ENCODE peak calls at places on chromosomes 13 and 19, in seven cellular contexts. E is mesenchymal stem cell, R is neuronal stem cell, I is H9, N is IMR-90, S is mesendoderm, X is H1. M is an unnamed sample.

GRCh38 chr19:4181053-4181508 is 1.3 kb downstream of the SIRT6 start:
- DNase-seq in N (no peak), S (no peak), X (no peak), E (no peak), R (no peak), I (no peak), M (no peak)

GRCh38 chr19:42401365-42402303 is 11.5 kb upstream of the CNFN start:
- DNase-seq in E (peak), N (peak), X (peak), R (peak), S (peak), I (peak), M (peak)

GRCh38 chr13:37303610-37304009 is 198.1 kb upstream of the CSNK1A1L start:
- DNase-seq in X (no peak), E (peak), I (no peak), N (peak), R (no peak), S (peak), M (no peak)

GRCh38 chr19:49113762-49114629 is at the start of gene LIN7B:
- DNase-seq in X (no peak), N (peak), R (peak), I (peak), S (peak), E (peak), M (peak)

GRCh38 chr19:49142866-49143335 is 12.3 kb downstream of the HRC start:
- DNase-seq in S (peak), X (no peak), I (peak), E (peak), R (peak), N (peak), M (peak)

GRCh38 chr13:52848455-52849190 is at the start of gene PCDH8:
- DNase-seq in E (no peak), R (peak), I (peak), N (no peak), S (peak), X (no peak), M (no peak)

GRCh38 chr13:21365574-21365973 is 93.5 kb downstream of the ZDHHC20 start:
- DNase-seq in N (no peak), R (no peak), E (no peak), S (no peak), I (no peak), X (no peak), M (no peak)

GRCh38 chr19:4575978-4576933 is 16.8 kb upstream of the SEMA6B start:
- DNase-seq in X (no peak), N (peak), I (peak), R (no peak), S (peak), E (peak), M (peak)

GRCh38 chr13:45768668-45769067 is 66.5 kb downstream of the CBY2 start:
- DNase-seq in E (peak), N (no peak), X (no peak), I (no peak), S (no peak), R (no peak), M (no peak)

GRCh38 chr19:18718846-18719458 is 35.5 kb downstream of the CRTC1 start:
- DNase-seq in N (no peak), X (no peak), S (no peak), R (no peak), I (no peak), E (no peak), M (no peak)

GRCh38 chr19:21468791-21469190 is 36.6 kb upstream of the ZNF429 start:
- DNase-seq in X (no peak), E (no peak), N (no peak), R (no peak), I (peak), S (peak), M (no peak)

GRCh38 chr13:110340812-110341444 is 33.8 kb downstream of the COL4A2 start:
- DNase-seq in R (no peak), I (no peak), N (peak), E (peak), S (peak), X (no peak), M (peak)

GRCh38 chr13:102317593-102317992 is 84.3 kb downstream of the FGF14 start:
- DNase-seq in S (peak), X (no peak), R (no peak), N (peak), E (peak), I (no peak), M (no peak)

GRCh38 chr13:59745395-59745788 is 418.3 kb downstream of the DIAPH3 start:
- DNase-seq in R (no peak), N (peak), I (no peak), X (no peak), E (peak), S (no peak), M (no peak)

DNA sequence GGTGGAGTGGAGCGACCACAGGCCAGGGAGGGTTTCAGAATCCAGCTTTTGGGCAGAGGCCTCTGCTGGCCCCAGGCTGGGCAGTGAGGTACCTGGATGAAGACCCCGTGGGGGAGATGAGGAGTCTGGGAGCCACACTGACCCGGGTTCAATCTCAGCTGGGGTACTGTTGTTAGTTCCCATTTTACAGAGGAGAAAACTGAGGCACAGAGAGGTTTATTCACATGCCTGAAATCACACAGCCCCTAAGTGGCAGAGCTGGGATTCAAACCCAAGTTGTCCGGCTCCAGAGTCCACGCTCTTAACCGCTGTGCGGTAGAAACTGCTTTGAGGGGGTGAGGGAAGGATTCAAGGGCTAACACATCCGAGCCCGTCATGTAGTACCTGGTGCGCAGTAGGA is 45.0 kb downstream of the MYH14 start:
- DNase-seq in S (no peak), N (no peak), R (no peak), X (no peak), I (no peak), E (no peak), M (no peak)
- H2AK5ac ChIP-seq in S (no peak), N (no peak), R (no peak), X (no peak), I (no peak), E (no peak), M (no peak)

GRCh38 chr13:49346460-49346859 is 97.4 kb downstream of the CAB39L start:
- DNase-seq in I (no peak), N (no peak), S (no peak), X (no peak), R (no peak), E (no peak), M (no peak)
- H3K18ac ChIP-seq in I (no peak), N (no peak), S (no peak), X (no peak), R (no peak), E (no peak), M (no peak)

GRCh38 chr19:51156710-51157109 is 14.6 kb downstream of the SIGLEC7 start:
- DNase-seq in I (no peak), N (no peak), R (no peak), S (peak), X (no peak), E (no peak), M (no peak)
- H2AK5ac ChIP-seq in I (no peak), N (no peak), R (no peak), S (no peak), X (no peak), E (no peak), M (no peak)

GRCh38 chr19:8429826-8430225 is 14.9 kb upstream of the HNRNPM start:
- DNase-seq in R (no peak), E (no peak), X (no peak), I (no peak), S (no peak), N (no peak), M (no peak)
- H3K18ac ChIP-seq in R (no peak), E (no peak), X (no peak), I (no peak), S (no peak), N (no peak), M (no peak)

GRCh38 chr19:40599331-40600085 is 1.7 kb upstream of the LTBP4 start:
- DNase-seq in R (no peak), E (no peak), N (no peak), I (peak), X (no peak), S (no peak), M (no peak)
- H2AK5ac ChIP-seq in R (peak), E (no peak), N (no peak), I (no peak), X (no peak), S (no peak), M (no peak)

DNA sequence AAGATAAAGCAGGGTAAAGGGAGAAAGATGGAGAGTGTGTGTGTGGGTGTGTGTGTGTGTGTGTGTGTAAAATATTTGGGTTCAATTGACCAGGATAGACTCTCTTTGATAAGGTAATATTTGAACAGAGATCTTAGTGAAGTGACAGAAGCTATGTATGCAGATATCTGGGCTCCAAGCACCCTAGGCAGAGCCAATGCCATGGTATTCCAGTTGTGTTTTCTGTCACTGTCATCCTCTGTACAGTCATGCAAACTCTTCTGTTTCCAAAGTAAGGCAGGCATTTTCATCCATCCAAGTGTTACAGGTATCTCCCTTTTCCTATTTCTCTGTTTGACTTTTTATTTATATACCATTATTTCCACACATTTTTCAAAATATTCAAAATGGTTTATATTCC is 13.5 kb downstream of the DGKH start:
- DNase-seq in X (no peak), E (no peak), I (no peak), S (no peak), R (no peak), N (no peak), M (no peak)
- H3K18ac ChIP-seq in X (no peak), E (no peak), I (no peak), S (no peak), R (no peak), N (no peak), M (no peak)

GRCh38 chr19:1217366-1217765 is 11.8 kb downstream of the STK11 start:
- DNase-seq in S (no peak), R (no peak), X (no peak), E (no peak), I (no peak), N (no peak), M (no peak)
- H2AK5ac ChIP-seq in S (no peak), R (no peak), X (no peak), E (no peak), I (no peak), N (peak), M (no peak)

DNA sequence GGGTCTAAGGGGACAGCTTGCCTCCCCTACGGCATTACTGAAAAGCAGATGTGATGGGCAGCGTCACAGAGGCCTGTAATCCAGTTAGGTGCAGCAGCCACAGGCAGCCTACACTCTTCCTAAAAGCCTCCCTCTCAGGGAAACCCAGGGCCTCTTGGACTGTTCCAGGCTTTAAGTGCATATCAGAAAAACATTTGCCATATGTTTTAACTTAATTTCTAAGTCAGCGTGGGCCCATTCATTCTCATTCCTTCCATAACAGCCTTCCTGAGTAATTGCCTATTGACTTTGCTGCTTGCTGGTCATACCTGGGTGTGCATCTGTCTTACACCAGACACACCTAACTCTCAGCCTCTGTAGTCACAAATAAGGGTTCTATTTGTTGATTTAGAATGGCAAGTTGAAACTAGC is 135.6 kb upstream of the SERP2 start:
- DNase-seq in X (no peak), N (peak), R (no peak), E (peak), S (no peak), I (no peak), M (no peak)
- H3K18ac ChIP-seq in X (no peak), N (no peak), R (no peak), E (peak), S (no peak), I (no peak), M (no peak)

GRCh38 chr19:9348671-9349070 is 14.1 kb upstream of the ZNF177 start:
- DNase-seq in N (no peak), R (no peak), S (no peak), I (no peak), X (no peak), E (no peak), M (no peak)

GRCh38 chr19:9354651-9355050 is 8.2 kb upstream of the ZNF177 start:
- DNase-seq in I (no peak), E (no peak), S (no peak), X (no peak), N (no peak), R (no peak), M (no peak)

GRCh38 chr19:9348253-9348652 is 14.6 kb upstream of the ZNF177 start:
- DNase-seq in S (no peak), R (no peak), X (no peak), E (no peak), N (no peak), I (no peak), M (no peak)

GRCh38 chr19:9352505-9352904 is 10.3 kb upstream of the ZNF177 start:
- DNase-seq in R (no peak), S (no peak), I (no peak), X (no peak), E (no peak), N (no peak), M (no peak)

GRCh38 chr19:9353011-9353410 is 9.8 kb upstream of the ZNF177 start:
- DNase-seq in I (no peak), N (no peak), R (no peak), E (no peak), X (no peak), S (no peak), M (no peak)
- H2AK5ac ChIP-seq in I (no peak), N (no peak), R (no peak), E (no peak), X (no peak), S (no peak), M (no peak)

GRCh38 chr13:48621056-48621455 is 32.7 kb upstream of the CYSLTR2 start:
- DNase-seq in I (no peak), E (peak), S (peak), R (no peak), N (no peak), X (no peak), M (no peak)
- H3K18ac ChIP-seq in I (no peak), E (no peak), S (no peak), R (no peak), N (no peak), X (no peak), M (no peak)

M was measured in trophoblast cell.